ENCODE peak calls at places on chromosome 1, in four cellular contexts. E is pancreas, O is upper lobe of right lung, P is mesothelial cell of epicardium. Q is an unnamed sample.
A peak's percentile ranks its signal among the peaks of the same experiment; 100 is the strongest.

GRCh38 chr1:39453603-39454002 is 37.8 kb upstream of the BMP8A start:
- DNase-seq in O (peak; percentile 76), P (no peak), E (peak; percentile 43), Q (no peak)

GRCh38 chr1:39104158-39105060 is 78.3 kb downstream of the NDUFS5 start:
- DNase-seq in O (no peak), E (no peak), P (peak; percentile 56), Q (peak; percentile 59)

GRCh38 chr1:161199506-161200119 is 759 bp upstream of the ADAMTS4 start:
- DNase-seq in E (no peak), P (no peak), O (no peak), Q (no peak)

GRCh38 chr1:6941786-6942185 is 156.5 kb downstream of the CAMTA1 start:
- DNase-seq in P (no peak), E (no peak), O (no peak), Q (no peak)

GRCh38 chr1:27503033-27503432 is 13.1 kb upstream of the WASF2 start:
- DNase-seq in E (no peak), O (no peak), P (no peak), Q (no peak)

GRCh38 chr1:11563560-11564069 is 84.7 kb downstream of the DISP3 start:
- DNase-seq in O (no peak), E (no peak), P (peak; percentile 42), Q (no peak)

GRCh38 chr1:235077163-235077540 is 51.5 kb downstream of the TOMM20 start:
- DNase-seq in E (no peak), O (peak; percentile 16), P (no peak), Q (no peak)

GRCh38 chr1:59156031-59156430 is 140.9 kb upstream of the FGGY start:
- DNase-seq in O (no peak), E (no peak), P (no peak), Q (no peak)

GRCh38 chr1:53274026-53274425 is 35.7 kb upstream of the MAGOH start:
- DNase-seq in E (no peak), P (no peak), O (no peak), Q (no peak)

GRCh38 chr1:177947623-177948022 is 22.2 kb downstream of the SEC16B start:
- DNase-seq in P (no peak), E (no peak), O (no peak), Q (no peak)

GRCh38 chr1:33008051-33008914 is 28.4 kb downstream of the AK2 start:
- DNase-seq in E (no peak), O (no peak), P (no peak), Q (no peak)

GRCh38 chr1:30378023-30378596 is 345.3 kb downstream of the MATN1 start:
- DNase-seq in E (no peak), P (no peak), O (peak; percentile 29), Q (no peak)

GRCh38 chr1:114509596-114510234 is 1.3 kb downstream of the TRIM33 start:
- DNase-seq in O (no peak), P (no peak), E (no peak), Q (no peak)

Q was measured in hippocampal formation.